ENCODE peak calls at places on chromosomes 16 and 17, in seven cellular contexts. K is H7; A is stimulated activated CD4-positive, alpha-beta T cell treated with anti-CD3 and anti-CD28 coated beads, Interleukin-2, amount 100 ng/mL, for 48 hours; Y is fibroblast of lung; H is Panc1; W is GM04504; D is choroid plexus epithelial cell. Q is an unnamed sample.

GRCh38 chr17:7842380-7842949 is 8.4 kb downstream of the KDM6B start:
- DNase-seq in K (peak; percentile 65), A (peak; percentile 91), Y (peak; percentile 97), H (no peak), W (peak; percentile 72), D (peak; percentile 89), Q (peak; percentile 90)

GRCh38 chr17:1484586-1485310 is 7.7 kb downstream of the MYO1C start:
- DNase-seq in K (peak; percentile 89), A (no peak), Y (peak; percentile 25), H (no peak), W (no peak), D (peak; percentile 51), Q (peak; percentile 69)

GRCh38 chr17:58383892-58384462 is 32.0 kb upstream of the SUPT4H1 start:
- DNase-seq in K (no peak), A (no peak), Y (no peak), H (no peak), W (no peak), D (no peak), Q (no peak)

GRCh38 chr17:43720311-43721060 is 38.1 kb downstream of the SOST start:
- DNase-seq in K (peak; percentile 92), A (peak; percentile 66), Y (peak; percentile 67), H (no peak), W (no peak), D (peak; percentile 59), Q (peak; percentile 52)

GRCh38 chr16:69762843-69763556 is 868 bp downstream of the WWP2 start:
- DNase-seq in K (no peak), A (no peak), Y (peak; percentile 47), H (no peak), W (no peak), D (peak; percentile 63), Q (peak; percentile 42)

GRCh38 chr16:85673529-85674417 is 15.0 kb downstream of the GINS2 start:
- DNase-seq in K (peak; percentile 31), A (no peak), Y (peak; percentile 74), H (no peak), W (no peak), D (peak; percentile 76), Q (peak; percentile 70)

GRCh38 chr17:17718251-17718650 is 37.0 kb downstream of the RAI1 start:
- DNase-seq in K (no peak), A (no peak), Y (no peak), H (no peak), W (no peak), D (no peak), Q (no peak)

GRCh38 chr17:28555022-28555421 is 2.6 kb upstream of the UNC119 start:
- DNase-seq in K (no peak), A (no peak), Y (no peak), H (no peak), W (no peak), D (no peak), Q (no peak)

GRCh38 chr17:37527249-37527851 is 37.7 kb downstream of the DUSP14 start:
- DNase-seq in K (peak; percentile 76), A (peak; percentile 2), Y (peak; percentile 47), H (peak; percentile 13), W (peak; percentile 24), D (peak; percentile 82), Q (peak; percentile 64)

GRCh38 chr17:77320046-77320445 is 179.3 kb downstream of the SEC14L1 start:
- DNase-seq in K (peak; percentile 63), A (no peak), Y (peak; percentile 42), H (no peak), W (peak; percentile 69), D (peak; percentile 84), Q (peak; percentile 89)

GRCh38 chr17:67615011-67615561 is 102.7 kb upstream of the NOL11 start:
- DNase-seq in K (no peak), A (no peak), Y (peak; percentile 42), H (no peak), W (no peak), D (no peak), Q (no peak)

GRCh38 chr16:526181-527014 is 1.1 kb upstream of the CAPN15 start:
- DNase-seq in K (peak; percentile 88), A (peak; percentile 19), Y (peak; percentile 49), H (no peak), W (no peak), D (peak; percentile 62), Q (peak; percentile 65)

Q was measured in fibroblast of villous mesenchyme.